ENCODE peak calls at places on chromosomes 13 and 19, in ten cellular contexts. D is fibroblast of mammary gland; Y is C1 segment of cervical spinal cord; I is left colon; K is EL; R is activated CD4-positive, alpha-beta T cell treated with anti-CD3 and anti-CD28 coated beads, Interleukin-2, amount 10 ng/mL, durations not matched to agents 7 days and 5 days; X is SHP77; Z is MCF 10A; E is left lobe of liver; H is psoas muscle. J is an unnamed sample.

GRCh38 chr19:46697142-46697960 is 19.6 kb downstream of the PRKD2 start:
- DNase-seq in D (peak; percentile 72), Y (no peak), I (peak; percentile 96), K (peak; percentile 18), R (peak; percentile 28), X (no peak), Z (no peak), E (peak; percentile 61), H (peak; percentile 90), J (no peak)

GRCh38 chr19:58569943-58570670 is 3.0 kb downstream of the MZF1 start:
- DNase-seq in D (no peak), Y (no peak), I (peak; percentile 23), K (no peak), R (no peak), X (no peak), Z (no peak), E (no peak), H (peak; percentile 15), J (no peak)

GRCh38 chr19:4597975-4598671 is 38.6 kb upstream of the SEMA6B start:
- DNase-seq in D (no peak), Y (no peak), I (peak; percentile 31), K (peak; percentile 57), R (peak; percentile 47), X (no peak), Z (peak; percentile 66), E (no peak), H (no peak), J (peak; percentile 16)

GRCh38 chr13:73767747-73768315 is 366.4 kb downstream of the KLF12 start:
- DNase-seq in D (no peak), Y (no peak), I (no peak), K (no peak), R (peak; percentile 24), X (no peak), Z (peak; percentile 16), E (no peak), H (no peak), J (no peak)

GRCh38 chr13:23695711-23696512 is 125.7 kb downstream of the TNFRSF19 start:
- DNase-seq in D (no peak), Y (no peak), I (no peak), K (no peak), R (peak; percentile 71), X (peak; percentile 93), Z (no peak), E (no peak), H (peak; percentile 51), J (no peak)

GRCh38 chr19:38596057-38596981 is 21.4 kb downstream of the MAP4K1 start:
- DNase-seq in D (no peak), Y (no peak), I (no peak), K (peak; percentile 18), R (no peak), X (peak; percentile 80), Z (no peak), E (no peak), H (peak; percentile 67), J (no peak)

GRCh38 chr13:49409008-49409407 is 34.9 kb downstream of the CAB39L start:
- DNase-seq in D (no peak), Y (no peak), I (no peak), K (no peak), R (no peak), X (no peak), Z (peak; percentile 0), E (no peak), H (no peak), J (no peak)

GRCh38 chr13:27174766-27175455 is 3.3 kb upstream of the USP12 start:
- DNase-seq in D (peak; percentile 54), Y (no peak), I (no peak), K (peak; percentile 9), R (no peak), X (no peak), Z (no peak), E (no peak), H (no peak), J (no peak)

GRCh38 chr19:3694361-3695123 is 5.7 kb downstream of the PIP5K1C start:
- DNase-seq in D (no peak), Y (no peak), I (no peak), K (no peak), R (no peak), X (no peak), Z (no peak), E (no peak), H (no peak), J (no peak)

GRCh38 chr19:39840492-39840891 is 5.7 kb downstream of the FBL start:
- DNase-seq in D (no peak), Y (no peak), I (no peak), K (no peak), R (no peak), X (no peak), Z (no peak), E (no peak), H (no peak), J (no peak)

GRCh38 chr19:16025108-16026101 is 50.9 kb upstream of the TPM4 start:
- DNase-seq in D (peak; percentile 86), Y (no peak), I (peak; percentile 42), K (peak; percentile 78), R (no peak), X (no peak), Z (peak; percentile 74), E (no peak), H (no peak), J (no peak)

GRCh38 chr19:4555657-4556561 is 3.6 kb downstream of the SEMA6B start:
- DNase-seq in D (no peak), Y (no peak), I (no peak), K (peak; percentile 30), R (no peak), X (no peak), Z (peak; percentile 66), E (no peak), H (no peak), J (no peak)

GRCh38 chr13:91375119-91375729 is 23.2 kb upstream of the GPC5 start:
- DNase-seq in D (peak; percentile 20), Y (no peak), I (no peak), K (peak; percentile 7), R (peak; percentile 17), X (peak; percentile 29), Z (peak; percentile 33), E (no peak), H (no peak), J (no peak)

GRCh38 chr19:51292971-51293370 is 18.5 kb upstream of the IGLON5 start:
- DNase-seq in D (no peak), Y (no peak), I (no peak), K (no peak), R (no peak), X (peak; percentile 17), Z (no peak), E (no peak), H (no peak), J (no peak)

GRCh38 chr13:19053561-19053960 is 128.1 kb downstream of the TUBA3C start:
- DNase-seq in D (no peak), Y (no peak), I (no peak), K (no peak), R (no peak), X (no peak), Z (no peak), E (no peak), H (no peak), J (no peak)

GRCh38 chr13:59906413-59907027 is 257.2 kb downstream of the DIAPH3 start:
- DNase-seq in D (peak; percentile 60), Y (no peak), I (no peak), K (peak; percentile 35), R (peak; percentile 7), X (no peak), Z (peak; percentile 43), E (no peak), H (no peak), J (no peak)

GRCh38 chr13:39451860-39452301 is 151.1 kb downstream of the LHFPL6 start:
- DNase-seq in D (peak; percentile 37), Y (no peak), I (peak; percentile 49), K (no peak), R (no peak), X (peak; percentile 35), Z (no peak), E (no peak), H (peak; percentile 31), J (no peak)

GRCh38 chr19:45822716-45823115 is 7.6 kb upstream of the RSPH6A start:
- DNase-seq in D (no peak), Y (no peak), I (no peak), K (no peak), R (no peak), X (no peak), Z (no peak), E (no peak), H (no peak), J (no peak)

GRCh38 chr19:35046461-35046860 is 4.9 kb downstream of the HPN start:
- DNase-seq in D (no peak), Y (no peak), I (no peak), K (no peak), R (no peak), X (no peak), Z (no peak), E (no peak), H (no peak), J (no peak)

GRCh38 chr13:107035778-107036177 is 467.8 kb upstream of the ARGLU1 start:
- DNase-seq in D (no peak), Y (no peak), I (no peak), K (peak; percentile 47), R (no peak), X (no peak), Z (no peak), E (no peak), H (no peak), J (no peak)

GRCh38 chr19:30784850-30785459 is 412.8 kb downstream of the ZNF536 start:
- DNase-seq in D (peak; percentile 39), Y (no peak), I (no peak), K (peak; percentile 11), R (peak; percentile 63), X (peak; percentile 11), Z (peak; percentile 3), E (peak; percentile 61), H (peak; percentile 48), J (peak; percentile 41)

GRCh38 chr19:37987356-37988332 is 80.6 kb downstream of the SIPA1L3 start:
- DNase-seq in D (no peak), Y (no peak), I (peak; percentile 64), K (no peak), R (no peak), X (no peak), Z (no peak), E (no peak), H (no peak), J (no peak)

GRCh38 chr19:31498781-31499180 is 149.5 kb upstream of the TSHZ3 start:
- DNase-seq in D (no peak), Y (no peak), I (no peak), K (no peak), R (no peak), X (no peak), Z (no peak), E (no peak), H (no peak), J (no peak)

GRCh38 chr13:111449041-111449440 is 128.6 kb downstream of the TEX29 start:
- DNase-seq in D (no peak), Y (no peak), I (no peak), K (no peak), R (no peak), X (no peak), Z (no peak), E (no peak), H (no peak), J (no peak)

GRCh38 chr13:79647518-79647917 is 166.6 kb downstream of the NDFIP2 start:
- DNase-seq in D (no peak), Y (no peak), I (no peak), K (no peak), R (no peak), X (peak; percentile 20), Z (peak; percentile 90), E (no peak), H (no peak), J (no peak)

J was measured in effector memory CD4-positive, alpha-beta T cell.